ENCODE peak calls at places on chromosomes 1 and 21, in six cellular contexts. A, T, B, H, R and L are unnamed samples. For H3K36me3, the result is how much of the 10 kb centered on the place peaks cover.

GRCh38 chr1:234866007-234866866 is 256.3 kb upstream of the IRF2BP2 start:
- DNase-seq in T (peak), B (no peak), R (peak), A (no peak), H (peak), L (no peak)

GRCh38 chr1:199155166-199156033 is 516.6 kb downstream of the PTPRC start:
- DNase-seq in A (no peak), H (no peak), T (no peak), B (no peak), R (no peak), L (no peak)

GRCh38 chr1:27992271-27992670 is 32.5 kb downstream of the XKR8 start:
- DNase-seq in B (no peak), R (no peak), H (no peak), A (peak), T (no peak), L (no peak)

GRCh38 chr1:234611153-234611798 is 1.3 kb upstream of the IRF2BP2 start:
- DNase-seq in T (peak), H (no peak), R (no peak), A (peak), B (peak), L (no peak)

GRCh38 chr1:211737115-211738035 is 62.0 kb upstream of the NEK2 start:
- DNase-seq in R (no peak), T (no peak), A (no peak), H (no peak), B (no peak), L (no peak)

GRCh38 chr1:177209357-177209756 is 38.6 kb downstream of the BRINP2 start:
- DNase-seq in A (no peak), T (peak), R (peak), B (peak), H (peak), L (peak)

GRCh38 chr1:30726254-30726653 is 2.9 kb upstream of the MATN1 start:
- DNase-seq in T (no peak), B (no peak), H (no peak), A (no peak), R (no peak), L (no peak)

GRCh38 chr1:234544094-234544579 is 65.2 kb upstream of the TARBP1 start:
- DNase-seq in T (peak), R (peak), A (no peak), H (peak), B (no peak), L (no peak)

GRCh38 chr1:118984086-118984989 is 3.8 kb downstream of the TBX15 start:
- DNase-seq in H (peak), R (peak), A (no peak), T (no peak), B (no peak), L (peak)

GRCh38 chr1:67436511-67437057 is 6.4 kb upstream of the SERBP1 start:
- DNase-seq in A (no peak), B (no peak), H (no peak), R (no peak), T (no peak), L (no peak)

GRCh38 chr1:231242516-231243198 is 1.6 kb downstream of the GNPAT start:
- DNase-seq in A (no peak), T (no peak), B (no peak), H (no peak), R (no peak), L (no peak)
- H3K4me3 ChIP-seq in A (peak), T (no peak), B (no peak), H (peak), R (peak), L (no peak)

GRCh38 chr1:96747565-96747964 is 26.0 kb downstream of the PTBP2 start:
- DNase-seq in T (no peak), R (no peak), H (no peak), B (no peak), A (no peak), L (no peak)
- H3K27ac ChIP-seq in T (no peak), R (no peak), H (no peak), B (no peak), A (no peak), L (no peak)

GRCh38 chr1:94899756-94900155 is 27.2 kb downstream of the CNN3 start:
- DNase-seq in A (no peak), B (no peak), R (no peak), T (no peak), H (no peak), L (no peak)

GRCh38 chr1:94895518-94895917 is 31.4 kb downstream of the CNN3 start:
- DNase-seq in T (no peak), R (no peak), B (no peak), H (no peak), A (no peak), L (no peak)

GRCh38 chr1:94894630-94895029 is 32.3 kb downstream of the CNN3 start:
- DNase-seq in T (no peak), A (no peak), H (no peak), R (no peak), B (no peak), L (no peak)

GRCh38 chr1:94901841-94902240 is 25.1 kb downstream of the CNN3 start:
- DNase-seq in B (no peak), H (no peak), A (no peak), R (no peak), T (no peak), L (no peak)

DNA sequence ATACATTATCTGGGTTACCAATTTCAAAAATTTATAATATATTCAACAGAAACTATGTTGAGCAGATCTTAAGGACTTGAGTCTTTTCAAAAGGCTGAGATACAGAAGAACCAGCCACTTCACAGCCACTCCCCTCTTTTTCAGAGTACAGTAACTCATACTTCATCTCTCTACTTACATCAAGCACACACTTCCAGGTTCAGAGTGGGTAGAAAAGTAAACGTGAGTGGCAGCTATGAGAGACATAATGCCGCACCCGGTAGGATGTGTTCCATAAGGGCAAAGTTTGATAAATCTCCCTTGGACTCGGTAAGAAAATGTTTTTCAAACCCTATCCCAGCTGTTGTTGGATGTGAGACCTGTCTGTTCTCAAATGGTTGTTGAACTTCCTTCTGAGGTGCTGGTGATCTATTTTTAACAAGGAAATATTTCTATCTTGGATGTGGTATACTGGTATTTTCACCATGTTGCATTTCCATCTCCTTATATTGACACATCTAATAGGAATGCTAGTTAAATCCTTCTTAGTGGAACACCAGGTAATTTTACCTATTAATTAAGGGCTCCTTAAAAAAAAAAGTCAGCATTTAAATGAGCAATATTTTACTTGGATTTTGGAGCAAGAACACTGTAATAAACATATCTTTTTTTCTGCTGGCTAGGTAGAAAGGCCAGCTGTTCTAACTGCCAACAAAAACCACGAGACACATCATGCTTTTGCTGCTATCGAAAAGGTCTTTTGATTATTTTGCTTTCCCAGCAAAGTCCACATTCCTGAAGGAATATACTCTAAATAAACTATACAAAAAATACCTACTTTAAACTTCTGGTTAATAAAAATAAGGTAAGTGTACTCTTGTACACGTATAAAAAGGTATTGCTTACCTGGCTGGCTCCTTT is 28.2 kb downstream of the CNN3 start:
- DNase-seq in H (no peak), T (no peak), R (no peak), A (no peak), B (peak), L (no peak)
- H3K36me3 ChIP-seq in H (half or more), T (under half), R (under half), A (under half), B (under half), L (under half)

DNA sequence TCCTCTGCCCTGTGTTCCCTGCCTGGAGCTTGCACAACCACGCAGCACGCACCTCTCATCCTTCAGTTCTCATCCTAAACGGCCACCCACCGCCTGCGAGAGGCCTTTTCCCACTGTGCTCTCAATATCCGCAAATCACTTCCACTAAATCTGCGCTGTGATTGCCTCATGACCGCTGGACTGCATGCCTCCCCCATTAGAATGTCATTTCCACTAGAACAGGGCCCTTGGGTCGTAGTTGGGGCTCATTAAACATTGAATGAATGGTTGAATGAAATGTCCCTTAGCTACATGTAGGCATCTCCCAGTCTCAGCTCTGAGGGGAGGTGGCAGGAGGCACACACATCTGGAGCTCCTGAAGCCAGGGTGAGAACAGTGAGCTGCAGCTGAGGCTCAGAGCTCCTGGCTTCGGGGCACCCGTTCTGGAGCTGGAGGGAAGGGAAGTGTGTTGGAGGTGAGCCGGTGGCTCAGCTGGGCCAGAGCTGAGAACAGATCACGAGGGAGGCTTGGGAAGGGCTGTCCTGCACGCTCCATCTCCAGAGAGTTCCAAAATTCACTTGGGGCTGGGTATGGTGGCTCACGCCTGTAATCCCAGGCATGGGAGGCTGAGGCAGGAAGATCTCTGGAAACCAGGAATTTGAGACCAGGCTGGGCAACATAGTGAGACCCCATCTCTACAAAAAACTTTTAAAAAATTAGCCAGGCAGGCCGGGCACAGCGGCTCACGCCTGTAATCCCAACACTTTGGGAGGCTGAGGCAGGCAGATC is 30.4 kb downstream of the TMEM201 start:
- DNase-seq in T (no peak), H (no peak), R (no peak), A (no peak), B (no peak), L (no peak)
- H3K4me3 ChIP-seq in T (no peak), H (no peak), R (no peak), A (no peak), B (no peak), L (no peak)

DNA sequence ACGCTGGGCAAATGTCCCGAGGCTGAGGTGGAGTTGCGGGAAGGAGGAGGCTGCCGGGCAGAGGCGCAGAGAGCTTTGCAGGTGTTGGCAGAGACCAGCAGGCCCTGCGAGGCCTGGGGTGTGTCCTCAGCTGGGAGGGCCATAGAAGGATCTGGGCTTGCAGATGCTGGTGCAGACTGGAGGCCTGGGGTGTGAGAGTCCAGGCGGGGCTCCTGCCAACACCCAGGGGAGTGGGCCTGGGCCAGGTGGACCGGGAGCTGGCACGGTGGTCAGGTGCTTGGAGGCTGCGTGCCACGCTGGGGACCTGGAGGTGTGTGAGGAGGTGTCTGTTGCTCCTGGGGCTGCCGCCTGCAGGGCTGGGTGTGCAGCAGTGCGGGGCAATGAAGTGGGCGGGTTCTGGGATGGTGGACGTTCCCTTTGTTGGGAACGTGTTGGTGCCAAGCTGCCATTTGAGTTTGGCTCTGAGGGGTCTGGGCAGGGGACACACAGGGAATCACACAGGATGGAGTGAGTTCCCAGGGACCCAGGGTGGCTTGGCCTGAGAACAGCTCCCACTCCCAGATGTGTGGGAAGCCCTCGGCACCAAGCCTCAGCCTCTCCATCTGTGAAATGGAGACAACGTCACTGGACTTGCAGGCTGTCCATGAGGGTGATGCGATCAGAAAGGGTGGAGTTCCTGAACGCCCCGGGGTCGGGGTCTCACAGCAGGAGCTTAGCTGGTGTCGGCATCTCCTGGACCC is 39.9 kb upstream of the POFUT2 start:
- DNase-seq in A (no peak), H (no peak), R (no peak), B (no peak), T (no peak), L (no peak)
- H3K27ac ChIP-seq in A (no peak), H (no peak), R (no peak), B (no peak), T (no peak), L (peak)

GRCh38 chr1:3778590-3779264 is 6.2 kb downstream of the SMIM1 start:
- DNase-seq in H (no peak), T (no peak), B (no peak), A (no peak), R (peak), L (no peak)
- H3K36me3 ChIP-seq in H (under half), T (under half), B (under half), A (half or more), R (under half), L (under half)